ENCODE peak calls at places on chromosomes 12 and 14, in eight cellular contexts. E, L, K, T, Y, M, B and Q are unnamed samples.

GRCh38 chr12:95114766-95115450 is 41.5 kb upstream of the NR2C1 start:
- DNase-seq in E (no peak), L (no peak), K (no peak), T (no peak), Y (no peak), M (no peak), B (no peak), Q (no peak)

GRCh38 chr12:52305921-52306705 is 14.8 kb upstream of the KRT81 start:
- DNase-seq in E (no peak), L (no peak), K (no peak), T (no peak), Y (no peak), M (peak; percentile 19), B (no peak), Q (no peak)

GRCh38 chr12:19129486-19130223 is at the start of gene PLEKHA5:
- DNase-seq in E (peak; percentile 91), L (peak; percentile 16), K (peak; percentile 64), T (peak; percentile 70), Y (peak; percentile 79), M (peak; percentile 88), B (peak; percentile 31), Q (peak; percentile 83)

GRCh38 chr12:107207931-107208515 is 114.7 kb upstream of the CRY1 start:
- DNase-seq in E (no peak), L (no peak), K (no peak), T (no peak), Y (no peak), M (no peak), B (no peak), Q (no peak)

GRCh38 chr12:12267801-12268200 is 957 bp upstream of the LRP6 start:
- DNase-seq in E (peak; percentile 31), L (no peak), K (no peak), T (peak; percentile 25), Y (no peak), M (peak; percentile 51), B (no peak), Q (no peak)

GRCh38 chr14:93532550-93532949 is 101.8 kb downstream of the UNC79 start:
- DNase-seq in E (no peak), L (no peak), K (no peak), T (no peak), Y (no peak), M (no peak), B (no peak), Q (no peak)

GRCh38 chr14:58584383-58584782 is 53.4 kb upstream of the DACT1 start:
- DNase-seq in E (no peak), L (no peak), K (no peak), T (no peak), Y (no peak), M (no peak), B (no peak), Q (no peak)

GRCh38 chr14:63435838-63436237 is 107.3 kb downstream of the PPP2R5E start:
- DNase-seq in E (no peak), L (peak; percentile 66), K (no peak), T (peak; percentile 37), Y (peak; percentile 47), M (no peak), B (no peak), Q (peak; percentile 90)

GRCh38 chr14:44462372-44462771 is 44.7 kb downstream of the FSCB start:
- DNase-seq in E (no peak), L (no peak), K (no peak), T (no peak), Y (no peak), M (no peak), B (no peak), Q (no peak)

GRCh38 chr12:132186857-132187620 is 42.8 kb downstream of the NOC4L start:
- DNase-seq in E (no peak), L (no peak), K (no peak), T (no peak), Y (no peak), M (no peak), B (no peak), Q (no peak)

GRCh38 chr14:51652168-51653095 is 722 bp downstream of the FRMD6 start:
- DNase-seq in E (peak; percentile 73), L (no peak), K (no peak), T (peak; percentile 32), Y (peak; percentile 61), M (no peak), B (peak; percentile 49), Q (peak; percentile 37)

DNA sequence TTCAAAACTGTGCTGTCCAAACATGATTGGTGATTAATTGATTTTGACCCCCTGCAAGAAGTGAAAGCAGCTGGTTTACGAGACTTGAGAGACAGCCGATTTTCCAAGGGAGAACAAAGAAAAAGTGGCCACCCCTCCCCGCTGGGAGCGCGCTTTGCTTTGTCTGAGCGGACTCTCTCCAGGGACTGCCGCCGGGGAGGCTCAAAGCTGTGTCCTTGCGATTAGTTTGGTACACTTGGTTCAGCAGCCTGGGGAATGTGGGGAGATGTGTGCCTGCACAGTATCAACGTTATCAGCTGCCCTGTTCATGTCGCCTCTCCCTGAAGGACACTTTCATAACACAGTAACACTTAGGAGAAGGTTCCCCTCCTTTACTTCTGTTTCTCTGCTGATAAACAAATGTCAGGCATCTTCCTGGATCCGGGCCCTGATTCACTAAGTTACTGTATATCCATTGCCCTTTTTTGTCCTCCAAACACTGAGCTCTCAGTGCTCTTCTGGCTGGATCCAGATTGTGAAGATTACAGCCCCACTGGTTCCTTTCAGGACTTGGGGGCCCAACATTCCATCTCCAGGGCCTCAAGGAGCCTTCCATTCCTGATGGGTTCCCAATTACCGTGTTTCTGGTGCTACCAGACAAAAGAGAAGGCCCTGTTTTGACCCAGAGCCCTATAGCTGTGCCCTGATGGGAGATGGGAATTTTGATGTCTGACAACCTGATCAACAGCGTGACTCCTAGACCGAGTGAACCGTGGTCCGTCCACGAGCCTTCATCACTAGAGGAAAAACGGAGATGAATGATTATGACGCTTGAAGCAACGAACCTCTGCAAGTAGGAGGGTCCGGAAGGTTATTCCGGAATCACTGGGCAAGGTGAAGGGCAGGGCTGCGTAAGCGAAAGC is 31.7 kb upstream of the TUBA1C start:
- DNase-seq in E (peak; percentile 92), L (no peak), K (no peak), T (peak; percentile 33), Y (peak; percentile 66), M (no peak), B (peak; percentile 71), Q (peak; percentile 76)
- TF ChIP-seq CTCF in E (no peak), L (no peak), K (no peak), T (no peak), Y (peak; percentile 22), M (no peak), B (no peak), Q (no peak)

GRCh38 chr14:69081271-69081670 is 71.6 kb downstream of the DCAF5 start:
- DNase-seq in E (no peak), L (no peak), K (no peak), T (no peak), Y (no peak), M (no peak), B (no peak), Q (no peak)

GRCh38 chr14:69076341-69076740 is 76.6 kb downstream of the DCAF5 start:
- DNase-seq in E (no peak), L (no peak), K (no peak), T (no peak), Y (no peak), M (no peak), B (no peak), Q (no peak)

GRCh38 chr14:69079188-69079742 is 73.7 kb downstream of the DCAF5 start:
- DNase-seq in E (no peak), L (no peak), K (no peak), T (no peak), Y (no peak), M (no peak), B (peak; percentile 94), Q (no peak)

GRCh38 chr14:69077841-69078240 is 75.1 kb downstream of the DCAF5 start:
- DNase-seq in E (no peak), L (no peak), K (no peak), T (no peak), Y (no peak), M (no peak), B (peak; percentile 76), Q (no peak)

DNA sequence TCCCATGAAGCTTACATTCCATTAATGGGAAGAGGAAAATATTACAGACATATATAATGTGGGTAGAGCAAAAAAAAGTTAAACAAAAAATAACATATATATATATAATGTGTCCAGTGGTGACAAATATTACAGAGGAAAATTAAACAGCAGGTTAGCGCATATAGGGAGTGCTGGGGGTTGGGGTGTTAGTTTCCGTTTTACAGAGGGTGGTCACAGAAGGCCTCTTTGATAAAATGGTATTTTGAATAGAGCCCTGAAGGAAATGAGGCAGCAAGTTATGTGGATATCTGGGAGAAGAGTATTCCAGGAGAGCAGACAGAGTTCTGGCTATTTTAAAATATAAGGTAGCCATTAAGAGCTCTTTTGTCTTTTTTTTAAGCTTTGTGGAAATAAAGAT is 73.2 kb downstream of the DCAF5 start:
- DNase-seq in E (no peak), L (no peak), K (no peak), T (no peak), Y (no peak), M (no peak), B (no peak), Q (no peak)
- H3K4me1 ChIP-seq in E (no peaks in the 10 kb centered on the region), L (peaks cover 31% of the 10 kb centered on the region), K (no peaks in the 10 kb centered on the region), T (no peaks in the 10 kb centered on the region), Y (peaks cover 9% of the 10 kb centered on the region), M (peaks cover 61% of the 10 kb centered on the region), B (peaks cover 47% of the 10 kb centered on the region), Q (peaks cover 6% of the 10 kb centered on the region)

DNA sequence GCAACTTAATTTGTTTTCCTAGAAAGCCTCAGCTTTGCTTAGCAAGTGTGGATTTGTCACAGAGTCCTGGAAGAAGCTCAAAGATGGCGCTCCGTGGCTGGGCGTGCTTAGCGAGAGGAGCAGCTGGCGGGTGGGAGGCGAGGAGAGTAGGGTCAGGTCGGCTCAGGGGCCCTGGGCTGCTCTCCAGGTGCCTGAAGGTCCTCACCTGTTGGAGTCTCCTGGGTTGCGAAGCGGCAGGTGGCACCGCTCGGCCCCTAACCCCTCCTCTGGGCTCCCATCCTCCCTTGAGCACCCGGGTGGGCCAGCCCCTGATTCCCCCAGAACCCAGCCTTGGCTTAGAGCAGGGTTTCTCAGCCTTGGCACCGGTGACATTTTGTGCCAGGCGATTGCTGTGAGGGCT is 25.1 kb downstream of the LRTM2 start:
- DNase-seq in E (no peak), L (no peak), K (no peak), T (no peak), Y (peak; percentile 8), M (no peak), B (no peak), Q (peak; percentile 54)
- H3K27me3 ChIP-seq in E (peaks cover 9% of the 10 kb centered on the region), L (no peaks in the 10 kb centered on the region), K (no peaks in the 10 kb centered on the region), T (no peaks in the 10 kb centered on the region), Y (peaks cover 19% of the 10 kb centered on the region), M (no peaks in the 10 kb centered on the region), B (peaks cover 5% of the 10 kb centered on the region), Q (peaks cover 24% of the 10 kb centered on the region)

DNA sequence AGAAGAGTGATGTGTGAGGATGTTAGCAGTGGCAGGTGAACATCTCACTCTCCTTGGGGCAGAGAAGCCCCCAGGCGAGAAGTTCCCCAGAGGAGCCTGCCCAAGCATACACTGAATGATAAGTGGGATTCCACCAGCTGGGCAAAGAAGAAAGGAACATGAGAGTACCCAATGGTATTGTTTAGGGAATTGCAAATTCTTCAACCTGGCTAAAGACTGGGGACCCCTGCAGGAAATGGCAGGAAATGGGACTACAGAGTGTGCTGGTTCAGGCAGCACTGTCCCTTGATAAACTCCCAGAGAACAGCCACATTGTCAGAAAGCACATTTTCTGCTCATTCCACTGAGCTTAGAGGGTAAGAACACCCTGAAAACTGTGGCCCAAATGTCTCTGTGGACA is 121.3 kb downstream of the RPS29 start:
- DNase-seq in E (peak; percentile 72), L (no peak), K (no peak), T (no peak), Y (no peak), M (peak; percentile 19), B (no peak), Q (no peak)
- TF ChIP-seq CTCF in E (peak; percentile 62), L (no peak), K (no peak), T (no peak), Y (no peak), M (peak; percentile 28), B (no peak), Q (no peak)